ENCODE peak calls at places on chromosomes 2 and 18, in four cellular contexts. One of them, this sample, is unnamed.
A peak's percentile ranks its signal among the peaks of the same experiment; 100 is the strongest.

GRCh38 chr2:216426938-216427337 is 14.7 kb downstream of the SMARCAL1 start:
- DNase-seq in mesendoderm: peak; percentile 86
- DNase-seq in SK-N-SH: no peak
- DNase-seq in PC-3: peak; percentile 82
- DNase-seq in this sample: peak; percentile 82

GRCh38 chr2:237695201-237695780 is 67.9 kb downstream of the LRRFIP1 start:
- DNase-seq in PC-3: peak; percentile 94
- DNase-seq in mesendoderm: no peak
- DNase-seq in SK-N-SH: no peak
- DNase-seq in this sample: peak; percentile 97

GRCh38 chr2:181682026-181682789 is 1.9 kb upstream of the NEUROD1 start:
- DNase-seq in SK-N-SH: no peak
- DNase-seq in PC-3: no peak
- DNase-seq in mesendoderm: no peak
- DNase-seq in this sample: no peak

GRCh38 chr2:10547011-10547410 is 98.9 kb upstream of the ODC1 start:
- DNase-seq in mesendoderm: peak; percentile 94
- DNase-seq in PC-3: peak; percentile 89
- DNase-seq in SK-N-SH: no peak
- DNase-seq in this sample: peak; percentile 46

GRCh38 chr2:20525041-20526035 is 78.5 kb downstream of the RHOB start:
- DNase-seq in mesendoderm: peak; percentile 50
- DNase-seq in PC-3: peak; percentile 70
- DNase-seq in SK-N-SH: no peak
- DNase-seq in this sample: peak; percentile 79

GRCh38 chr2:187499941-187500532 is 52.0 kb upstream of the CALCRL start:
- DNase-seq in SK-N-SH: peak; percentile 22
- DNase-seq in PC-3: peak; percentile 85
- DNase-seq in mesendoderm: peak; percentile 64
- DNase-seq in this sample: peak; percentile 43

GRCh38 chr2:100822587-100823248 is 2.8 kb downstream of the NPAS2 start:
- DNase-seq in mesendoderm: no peak
- DNase-seq in SK-N-SH: no peak
- DNase-seq in PC-3: peak; percentile 55
- DNase-seq in this sample: peak; percentile 75

GRCh38 chr2:85255813-85256581 is 71.8 kb downstream of the TGOLN2 start:
- DNase-seq in mesendoderm: peak; percentile 97
- DNase-seq in PC-3: peak; percentile 19
- DNase-seq in SK-N-SH: peak; percentile 50
- DNase-seq in this sample: peak; percentile 45

GRCh38 chr2:217166241-217166640 is 306.4 kb upstream of the TNP1 start:
- DNase-seq in mesendoderm: peak; percentile 78
- DNase-seq in SK-N-SH: peak; percentile 30
- DNase-seq in PC-3: peak; percentile 65
- DNase-seq in this sample: peak; percentile 57

GRCh38 chr18:45111507-45111858 is 430.8 kb downstream of the SETBP1 start:
- DNase-seq in mesendoderm: no peak
- DNase-seq in PC-3: no peak
- DNase-seq in SK-N-SH: no peak
- DNase-seq in this sample: no peak

GRCh38 chr2:112626604-112627059 is 19.1 kb upstream of the SLC20A1 start:
- DNase-seq in PC-3: peak; percentile 72
- DNase-seq in mesendoderm: peak; percentile 58
- DNase-seq in SK-N-SH: peak; percentile 79
- DNase-seq in this sample: peak; percentile 75

GRCh38 chr18:39841133-39842041 is 2113.6 kb upstream of the PIK3C3 start:
- DNase-seq in PC-3: peak; percentile 35
- DNase-seq in mesendoderm: peak; percentile 88
- DNase-seq in SK-N-SH: peak; percentile 84
- DNase-seq in this sample: peak; percentile 67

GRCh38 chr18:7683753-7684152 is 116.6 kb downstream of the PTPRM start:
- DNase-seq in PC-3: no peak
- DNase-seq in SK-N-SH: no peak
- DNase-seq in mesendoderm: peak; percentile 92
- DNase-seq in this sample: no peak

GRCh38 chr2:100271210-100271609 is 51.1 kb downstream of the LONRF2 start:
- DNase-seq in SK-N-SH: no peak
- DNase-seq in PC-3: no peak
- DNase-seq in mesendoderm: no peak
- DNase-seq in this sample: no peak

GRCh38 chr18:62825382-62825781 is 110.0 kb downstream of the PHLPP1 start:
- DNase-seq in SK-N-SH: no peak
- DNase-seq in PC-3: no peak
- DNase-seq in mesendoderm: no peak
- DNase-seq in this sample: no peak

GRCh38 chr2:218146056-218146455 is 20.2 kb downstream of the CXCR2 start:
- DNase-seq in PC-3: peak; percentile 30
- DNase-seq in mesendoderm: no peak
- DNase-seq in SK-N-SH: no peak
- DNase-seq in this sample: peak; percentile 28

GRCh38 chr2:69385443-69386151 is 1.4 kb downstream of the GFPT1 start:
- DNase-seq in PC-3: peak; percentile 9
- DNase-seq in mesendoderm: peak; percentile 77
- DNase-seq in SK-N-SH: no peak
- DNase-seq in this sample: no peak

GRCh38 chr18:7950380-7951143 is 383.4 kb downstream of the PTPRM start:
- DNase-seq in mesendoderm: peak; percentile 19
- DNase-seq in SK-N-SH: no peak
- DNase-seq in PC-3: peak; percentile 95
- DNase-seq in this sample: peak; percentile 78

GRCh38 chr2:9968940-9969497 is 17.5 kb downstream of the GRHL1 start:
- DNase-seq in mesendoderm: no peak
- DNase-seq in SK-N-SH: no peak
- DNase-seq in PC-3: no peak
- DNase-seq in this sample: no peak

GRCh38 chr18:11996190-11996754 is 15.0 kb downstream of the IMPA2 start:
- DNase-seq in PC-3: no peak
- DNase-seq in SK-N-SH: no peak
- DNase-seq in mesendoderm: no peak
- DNase-seq in this sample: no peak

DNA sequence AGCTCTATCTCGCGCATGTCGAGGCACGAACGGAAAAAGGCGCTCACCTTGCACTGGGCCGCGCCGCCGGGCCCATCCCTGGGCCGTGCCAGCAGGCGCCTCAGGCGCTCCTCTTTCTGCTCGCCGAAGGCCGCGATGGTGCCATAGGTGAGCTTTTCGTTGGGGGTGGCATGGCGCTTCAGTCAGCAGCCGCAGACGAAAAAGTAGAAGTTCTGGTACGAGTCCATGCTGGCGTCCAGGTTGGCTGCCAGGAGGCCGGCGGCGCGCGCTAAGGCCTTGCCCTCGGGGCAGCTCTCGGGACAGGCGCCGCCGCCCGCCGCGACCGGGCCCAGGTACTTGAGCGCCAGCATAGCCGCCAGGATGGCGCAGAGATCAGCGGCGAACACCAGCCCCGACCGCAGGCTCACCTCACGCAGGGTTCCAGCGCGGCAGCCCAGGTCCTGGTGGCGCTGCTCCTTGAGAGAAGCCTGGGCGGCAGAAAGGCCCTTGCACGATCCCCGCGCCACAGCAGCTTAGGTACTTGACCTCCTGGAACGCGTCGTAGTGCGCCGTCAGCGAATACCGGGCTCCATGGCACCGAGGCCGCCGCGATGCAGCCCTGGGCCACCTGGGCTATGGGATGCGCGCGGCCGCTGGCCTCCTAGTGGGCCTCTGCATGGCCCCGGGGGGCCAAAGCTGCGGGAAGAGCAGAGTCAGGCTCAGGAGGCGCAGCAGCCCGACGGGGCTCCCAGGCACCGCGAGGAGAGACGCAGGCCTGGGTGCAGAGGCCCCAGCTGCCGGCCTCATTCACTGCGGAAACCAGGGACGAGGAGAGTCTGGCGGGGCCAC is 12.8 kb downstream of the ALPG start:
- DNase-seq in PC-3: no peak
- DNase-seq in mesendoderm: peak; percentile 49
- DNase-seq in SK-N-SH: peak; percentile 40
- DNase-seq in this sample: no peak
- H3K9ac ChIP-seq in PC-3: no peak overlapping the region
- H3K9ac ChIP-seq in mesendoderm: no peak overlapping the region
- H3K9ac ChIP-seq in SK-N-SH: no peak overlapping the region
- H3K9ac ChIP-seq in this sample: no peak overlapping the region

DNA sequence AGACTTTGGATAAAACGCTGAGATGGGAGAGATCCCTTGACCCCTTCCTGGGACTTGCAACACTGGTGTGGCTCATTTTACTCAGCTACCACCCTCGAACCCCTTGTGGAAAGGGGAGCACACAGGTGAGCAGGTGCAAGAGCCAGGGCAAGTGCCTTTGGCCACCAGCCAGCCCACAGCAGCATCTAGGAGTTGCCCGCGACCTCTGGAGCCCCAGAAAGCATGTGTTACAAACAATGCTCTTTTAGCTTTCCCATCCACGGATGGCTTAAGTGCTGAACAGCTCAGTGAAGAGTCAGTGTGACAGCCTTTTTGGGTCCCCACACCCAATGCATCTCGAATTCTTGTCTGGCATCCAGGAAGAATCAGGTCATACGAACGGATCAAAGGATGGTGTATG is 197.8 kb downstream of the MEMO1 start:
- DNase-seq in PC-3: no peak
- DNase-seq in mesendoderm: no peak
- DNase-seq in SK-N-SH: no peak
- DNase-seq in this sample: no peak
- H3K9ac ChIP-seq in PC-3: no peak overlapping the region
- H3K9ac ChIP-seq in mesendoderm: no peak overlapping the region
- H3K9ac ChIP-seq in SK-N-SH: no peak overlapping the region
- H3K9ac ChIP-seq in this sample: no peak overlapping the region

GRCh38 chr2:31317387-31317786 is 83.4 kb downstream of the EHD3 start:
- DNase-seq in mesendoderm: no peak
- DNase-seq in PC-3: no peak
- DNase-seq in SK-N-SH: no peak
- DNase-seq in this sample: no peak
- H3K9ac ChIP-seq in mesendoderm: no peak overlapping the region
- H3K9ac ChIP-seq in PC-3: no peak overlapping the region
- H3K9ac ChIP-seq in SK-N-SH: no peak overlapping the region
- H3K9ac ChIP-seq in this sample: no peak overlapping the region

GRCh38 chr2:33634261-33634910 is 35.3 kb upstream of the FAM98A start:
- DNase-seq in SK-N-SH: no peak
- DNase-seq in mesendoderm: no peak
- DNase-seq in PC-3: peak; percentile 36
- DNase-seq in this sample: no peak
- H3K9ac ChIP-seq in SK-N-SH: no peak overlapping the region
- H3K9ac ChIP-seq in mesendoderm: no peak overlapping the region
- H3K9ac ChIP-seq in PC-3: no peak overlapping the region
- H3K9ac ChIP-seq in this sample: no peak overlapping the region

DNA sequence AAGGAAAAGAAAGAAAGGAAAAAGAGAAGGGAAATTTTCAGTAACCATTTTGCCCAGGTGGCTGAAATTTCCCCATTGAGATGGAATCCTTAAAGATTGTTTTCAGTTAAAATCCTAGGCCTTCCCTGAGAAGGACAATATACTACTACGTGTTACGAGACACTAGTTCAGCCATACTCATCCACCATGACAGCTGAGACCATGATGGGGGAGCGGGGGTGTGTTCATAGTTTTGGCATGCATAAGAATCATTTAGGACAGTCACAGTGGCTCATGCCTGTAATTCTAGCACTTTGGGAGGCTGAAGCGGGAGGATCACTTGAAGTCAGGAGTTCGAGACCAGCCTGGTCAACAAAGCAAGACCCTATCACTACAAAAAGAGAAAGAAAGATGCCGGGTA is 28.0 kb downstream of the PLA2R1 start:
- DNase-seq in SK-N-SH: no peak
- DNase-seq in PC-3: no peak
- DNase-seq in mesendoderm: no peak
- DNase-seq in this sample: peak; percentile 12
- H3K9ac ChIP-seq in SK-N-SH: no peak overlapping the region
- H3K9ac ChIP-seq in PC-3: no peak overlapping the region
- H3K9ac ChIP-seq in mesendoderm: no peak overlapping the region
- H3K9ac ChIP-seq in this sample: no peak overlapping the region

DNA sequence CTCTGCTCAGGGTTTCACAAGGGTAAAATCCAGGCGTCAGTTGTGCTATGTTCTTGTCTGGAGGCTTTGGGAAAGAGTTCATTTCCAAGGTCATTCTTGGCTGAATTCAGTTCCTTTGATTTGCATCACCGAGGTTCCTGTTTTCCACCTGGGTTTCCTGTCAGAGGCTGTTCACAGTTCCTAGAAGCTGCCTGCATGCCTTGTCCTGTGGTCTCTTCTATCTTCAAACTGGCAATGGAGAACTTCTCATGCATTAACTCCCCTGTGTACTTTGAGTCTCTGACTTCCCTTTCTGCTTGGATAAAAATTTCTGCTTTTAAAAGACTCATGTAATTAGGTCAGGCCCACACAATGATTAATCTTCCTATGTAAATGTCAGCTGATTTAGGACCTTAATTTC is 499.3 kb upstream of the FANCL start:
- DNase-seq in PC-3: no peak
- DNase-seq in mesendoderm: no peak
- DNase-seq in SK-N-SH: no peak
- DNase-seq in this sample: no peak
- H3K9ac ChIP-seq in PC-3: no peak overlapping the region
- H3K9ac ChIP-seq in mesendoderm: no peak overlapping the region
- H3K9ac ChIP-seq in SK-N-SH: no peak overlapping the region
- H3K9ac ChIP-seq in this sample: no peak overlapping the region

GRCh38 chr18:34978953-34979608 is 62.1 kb upstream of the MAPRE2 start:
- DNase-seq in SK-N-SH: peak; percentile 51
- DNase-seq in mesendoderm: peak; percentile 94
- DNase-seq in PC-3: peak; percentile 76
- DNase-seq in this sample: peak; percentile 92

GRCh38 chr18:34976899-34977786 is 64.1 kb upstream of the MAPRE2 start:
- DNase-seq in PC-3: no peak
- DNase-seq in mesendoderm: peak; percentile 72
- DNase-seq in SK-N-SH: peak; percentile 86
- DNase-seq in this sample: peak; percentile 29

GRCh38 chr18:34977787-34978532 is 63.3 kb upstream of the MAPRE2 start:
- DNase-seq in mesendoderm: peak; percentile 73
- DNase-seq in SK-N-SH: peak; percentile 39
- DNase-seq in PC-3: no peak
- DNase-seq in this sample: peak; percentile 20

GRCh38 chr18:34976534-34976898 is 64.7 kb upstream of the MAPRE2 start:
- DNase-seq in PC-3: no peak
- DNase-seq in mesendoderm: no peak
- DNase-seq in SK-N-SH: no peak
- DNase-seq in this sample: no peak

DNA sequence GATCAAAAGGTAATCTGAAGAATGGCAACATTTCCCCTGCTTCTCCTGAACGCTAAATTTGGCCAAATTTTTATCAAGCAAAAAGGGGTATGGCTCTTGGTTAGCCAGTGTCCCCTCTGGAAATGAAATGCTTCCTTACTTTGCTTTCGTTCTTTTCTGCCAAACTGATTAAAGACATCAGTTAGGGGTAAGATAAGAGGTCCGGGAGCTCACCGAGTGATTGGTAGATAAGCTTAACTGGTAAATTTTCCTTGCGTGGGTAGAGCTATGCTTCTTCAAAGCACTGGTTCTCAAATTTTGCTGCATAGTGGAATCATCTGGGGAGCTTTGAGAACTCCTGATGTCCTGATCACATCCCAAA is 62.7 kb upstream of the MAPRE2 start:
- DNase-seq in SK-N-SH: no peak
- DNase-seq in mesendoderm: peak; percentile 27
- DNase-seq in PC-3: no peak
- DNase-seq in this sample: no peak
- H3K9ac ChIP-seq in SK-N-SH: peak overlapping the region; percentile 32
- H3K9ac ChIP-seq in mesendoderm: no peak overlapping the region
- H3K9ac ChIP-seq in PC-3: peak overlapping the region; percentile 23
- H3K9ac ChIP-seq in this sample: peak overlapping the region; percentile 45

GRCh38 chr2:234982096-234982834 is 30.4 kb downstream of the SH3BP4 start:
- DNase-seq in PC-3: no peak
- DNase-seq in mesendoderm: no peak
- DNase-seq in SK-N-SH: no peak
- DNase-seq in this sample: no peak
- H3K9ac ChIP-seq in PC-3: peak overlapping the region; percentile 75
- H3K9ac ChIP-seq in mesendoderm: no peak overlapping the region
- H3K9ac ChIP-seq in SK-N-SH: peak overlapping the region; percentile 71
- H3K9ac ChIP-seq in this sample: peak overlapping the region; percentile 33